ENCODE peak calls at places on chromosomes 16 and 17, in six cellular contexts. One of them, this sample, is unnamed.

GRCh38 chr16:57530531-57531252 is 5.7 kb downstream of the CCDC102A start:
- DNase-seq in right lobe of liver: peak; percentile 42
- DNase-seq in progenitor cell of endocrine pancreas: no peak
- DNase-seq in sigmoid colon: peak; percentile 62
- DNase-seq in GM12865: no peak
- DNase-seq in endothelial cell: no peak
- DNase-seq in this sample: no peak

GRCh38 chr17:82869536-82869935 is 29.7 kb upstream of the ZNF750 start:
- DNase-seq in right lobe of liver: no peak
- DNase-seq in progenitor cell of endocrine pancreas: no peak
- DNase-seq in sigmoid colon: no peak
- DNase-seq in GM12865: no peak
- DNase-seq in endothelial cell: no peak
- DNase-seq in this sample: no peak

GRCh38 chr17:81393684-81394376 is 1.4 kb upstream of the BAHCC1 start:
- DNase-seq in right lobe of liver: peak; percentile 100
- DNase-seq in progenitor cell of endocrine pancreas: peak; percentile 99
- DNase-seq in sigmoid colon: peak; percentile 100
- DNase-seq in GM12865: peak; percentile 91
- DNase-seq in endothelial cell: peak; percentile 100
- DNase-seq in this sample: peak; percentile 89

GRCh38 chr17:28684963-28685362 is 23.0 kb downstream of the SUPT6H start:
- DNase-seq in right lobe of liver: no peak
- DNase-seq in progenitor cell of endocrine pancreas: no peak
- DNase-seq in sigmoid colon: peak; percentile 79
- DNase-seq in GM12865: no peak
- DNase-seq in endothelial cell: no peak
- DNase-seq in this sample: no peak

GRCh38 chr17:42241871-42242270 is 34.3 kb downstream of the STAT5B start:
- DNase-seq in right lobe of liver: no peak
- DNase-seq in progenitor cell of endocrine pancreas: no peak
- DNase-seq in sigmoid colon: no peak
- DNase-seq in GM12865: no peak
- DNase-seq in endothelial cell: no peak
- DNase-seq in this sample: no peak

GRCh38 chr16:78094166-78094565 is 5.3 kb upstream of the WWOX start:
- DNase-seq in right lobe of liver: no peak
- DNase-seq in progenitor cell of endocrine pancreas: no peak
- DNase-seq in sigmoid colon: no peak
- DNase-seq in GM12865: no peak
- DNase-seq in endothelial cell: no peak
- DNase-seq in this sample: no peak

GRCh38 chr16:20901441-20902112 is 1.0 kb downstream of the LYRM1 start:
- DNase-seq in right lobe of liver: peak; percentile 69
- DNase-seq in progenitor cell of endocrine pancreas: peak; percentile 26
- DNase-seq in sigmoid colon: peak; percentile 84
- DNase-seq in GM12865: peak; percentile 76
- DNase-seq in endothelial cell: peak; percentile 39
- DNase-seq in this sample: peak; percentile 55

GRCh38 chr16:1333149-1333812 is at the start of gene BAIAP3:
- DNase-seq in right lobe of liver: no peak
- DNase-seq in progenitor cell of endocrine pancreas: no peak
- DNase-seq in sigmoid colon: no peak
- DNase-seq in GM12865: peak; percentile 52
- DNase-seq in endothelial cell: peak; percentile 74
- DNase-seq in this sample: peak; percentile 89

GRCh38 chr16:27174007-27174406 is 29.3 kb upstream of the KDM8 start:
- DNase-seq in right lobe of liver: no peak
- DNase-seq in progenitor cell of endocrine pancreas: no peak
- DNase-seq in sigmoid colon: no peak
- DNase-seq in GM12865: peak; percentile 41
- DNase-seq in endothelial cell: no peak
- DNase-seq in this sample: no peak

GRCh38 chr17:7374353-7374752 is 6.5 kb upstream of the TNK1 start:
- DNase-seq in right lobe of liver: no peak
- DNase-seq in progenitor cell of endocrine pancreas: no peak
- DNase-seq in sigmoid colon: no peak
- DNase-seq in GM12865: no peak
- DNase-seq in endothelial cell: no peak
- DNase-seq in this sample: no peak

GRCh38 chr17:29699283-29699682 is 76.6 kb upstream of the CORO6 start:
- DNase-seq in right lobe of liver: no peak
- DNase-seq in progenitor cell of endocrine pancreas: no peak
- DNase-seq in sigmoid colon: no peak
- DNase-seq in GM12865: no peak
- DNase-seq in endothelial cell: no peak
- DNase-seq in this sample: no peak

GRCh38 chr17:1201132-1201702 is 21.4 kb upstream of the ABR start:
- DNase-seq in right lobe of liver: no peak
- DNase-seq in progenitor cell of endocrine pancreas: no peak
- DNase-seq in sigmoid colon: no peak
- DNase-seq in GM12865: peak; percentile 80
- DNase-seq in endothelial cell: no peak
- DNase-seq in this sample: peak; percentile 64

GRCh38 chr16:75238132-75238852 is 13.1 kb downstream of the BCAR1 start:
- DNase-seq in right lobe of liver: no peak
- DNase-seq in progenitor cell of endocrine pancreas: no peak
- DNase-seq in sigmoid colon: peak; percentile 96
- DNase-seq in GM12865: no peak
- DNase-seq in endothelial cell: no peak
- DNase-seq in this sample: no peak

GRCh38 chr16:52265446-52265861 is 281.5 kb downstream of the TOX3 start:
- DNase-seq in right lobe of liver: no peak
- DNase-seq in progenitor cell of endocrine pancreas: no peak
- DNase-seq in sigmoid colon: no peak
- DNase-seq in GM12865: no peak
- DNase-seq in endothelial cell: no peak
- DNase-seq in this sample: no peak

GRCh38 chr17:8189041-8189710 is 804 bp downstream of the BORCS6 start:
- DNase-seq in right lobe of liver: peak; percentile 72
- DNase-seq in progenitor cell of endocrine pancreas: peak; percentile 24
- DNase-seq in sigmoid colon: no peak
- DNase-seq in GM12865: peak; percentile 35
- DNase-seq in endothelial cell: peak; percentile 23
- DNase-seq in this sample: no peak

GRCh38 chr17:41521574-41522261 is 3.0 kb upstream of the KRT15 start:
- DNase-seq in right lobe of liver: no peak
- DNase-seq in progenitor cell of endocrine pancreas: peak; percentile 55
- DNase-seq in sigmoid colon: no peak
- DNase-seq in GM12865: no peak
- DNase-seq in endothelial cell: no peak
- DNase-seq in this sample: no peak

DNA sequence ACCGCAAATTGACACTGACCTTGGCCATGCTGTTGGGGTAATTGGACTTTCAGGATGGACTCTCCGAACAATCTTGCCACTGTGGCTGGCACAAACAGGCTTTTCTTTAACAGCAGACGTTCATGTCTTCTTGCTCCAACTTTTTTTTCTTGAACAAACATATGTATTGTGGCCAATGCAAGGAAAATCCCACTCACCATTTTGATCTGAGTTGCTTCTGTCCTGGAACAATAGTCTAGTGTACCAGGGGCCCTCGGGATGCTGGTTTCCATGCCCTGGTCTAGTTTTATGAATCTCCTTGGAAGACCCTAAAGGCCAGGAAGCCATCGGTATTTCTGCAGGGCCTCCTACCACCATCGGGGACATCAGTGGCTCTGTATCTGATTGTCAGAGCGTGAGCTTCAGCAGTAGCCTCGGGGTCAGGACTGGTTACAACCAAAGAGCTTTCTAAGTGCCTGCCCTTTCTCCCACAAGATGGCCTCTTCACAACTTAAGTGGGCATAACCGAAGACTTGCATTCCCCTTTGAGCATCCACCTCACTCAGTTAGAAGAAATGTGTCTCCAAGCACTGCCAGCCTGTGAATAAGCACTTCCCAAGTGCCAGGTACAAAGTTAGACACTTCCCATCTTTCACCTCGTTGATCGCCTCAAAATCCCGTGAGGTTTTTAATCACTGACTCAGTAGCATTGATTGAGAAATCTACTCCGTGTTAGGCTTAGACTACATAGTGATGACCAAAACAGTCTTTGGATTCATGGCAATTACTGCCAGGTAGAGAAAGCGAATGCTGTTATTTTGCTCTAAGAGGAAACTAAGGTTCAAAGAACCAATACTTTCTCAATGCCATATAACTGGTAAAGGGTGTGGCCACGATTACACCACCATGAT is 87.0 kb upstream of the TBX2 start:
- DNase-seq in right lobe of liver: no peak
- DNase-seq in progenitor cell of endocrine pancreas: no peak
- DNase-seq in sigmoid colon: no peak
- DNase-seq in GM12865: no peak
- DNase-seq in endothelial cell: no peak
- DNase-seq in this sample: no peak
- TF ChIP-seq CTCF in right lobe of liver: no peak
- TF ChIP-seq CTCF in progenitor cell of endocrine pancreas: no peak
- TF ChIP-seq CTCF in sigmoid colon: no peak
- TF ChIP-seq CTCF in GM12865: no peak
- TF ChIP-seq CTCF in endothelial cell: no peak
- TF ChIP-seq CTCF in this sample: no peak

GRCh38 chr16:8741636-8742427 is 55.6 kb downstream of the TMEM186 start:
- DNase-seq in right lobe of liver: no peak
- DNase-seq in progenitor cell of endocrine pancreas: no peak
- DNase-seq in sigmoid colon: peak; percentile 20
- DNase-seq in GM12865: no peak
- DNase-seq in endothelial cell: no peak
- DNase-seq in this sample: no peak
- TF ChIP-seq CTCF in right lobe of liver: no peak
- TF ChIP-seq CTCF in progenitor cell of endocrine pancreas: no peak
- TF ChIP-seq CTCF in sigmoid colon: no peak
- TF ChIP-seq CTCF in GM12865: no peak
- TF ChIP-seq CTCF in endothelial cell: no peak
- TF ChIP-seq CTCF in this sample: no peak

DNA sequence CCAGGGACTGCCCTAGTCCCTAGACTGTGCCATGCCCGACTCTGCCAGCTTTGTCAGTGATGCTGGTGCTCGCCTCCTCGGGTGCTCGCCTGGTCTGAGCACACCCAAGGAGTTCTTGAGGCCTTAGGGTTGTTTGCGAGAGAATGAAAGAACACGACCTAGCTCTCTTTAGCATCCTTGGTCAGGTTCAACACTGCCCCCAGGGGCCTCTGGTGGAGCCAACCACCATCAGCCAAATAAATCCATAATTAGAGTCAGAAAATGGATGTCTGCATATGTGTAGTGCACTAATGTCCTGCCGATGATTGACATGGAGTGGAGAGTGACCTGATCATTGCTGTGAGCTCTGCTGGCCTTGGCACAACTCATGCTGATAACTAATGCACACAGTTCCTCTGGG is 8.2 kb upstream of the STH start:
- DNase-seq in right lobe of liver: no peak
- DNase-seq in progenitor cell of endocrine pancreas: no peak
- DNase-seq in sigmoid colon: no peak
- DNase-seq in GM12865: no peak
- DNase-seq in endothelial cell: no peak
- DNase-seq in this sample: no peak
- TF ChIP-seq CTCF in right lobe of liver: no peak
- TF ChIP-seq CTCF in progenitor cell of endocrine pancreas: peak; percentile 25
- TF ChIP-seq CTCF in sigmoid colon: no peak
- TF ChIP-seq CTCF in GM12865: no peak
- TF ChIP-seq CTCF in endothelial cell: no peak
- TF ChIP-seq CTCF in this sample: no peak

GRCh38 chr17:13475574-13476223 is 126.0 kb downstream of the HS3ST3A1 start:
- DNase-seq in right lobe of liver: no peak
- DNase-seq in progenitor cell of endocrine pancreas: no peak
- DNase-seq in sigmoid colon: no peak
- DNase-seq in GM12865: no peak
- DNase-seq in endothelial cell: no peak
- DNase-seq in this sample: no peak
- TF ChIP-seq CTCF in right lobe of liver: no peak
- TF ChIP-seq CTCF in progenitor cell of endocrine pancreas: no peak
- TF ChIP-seq CTCF in sigmoid colon: no peak
- TF ChIP-seq CTCF in GM12865: no peak
- TF ChIP-seq CTCF in endothelial cell: no peak
- TF ChIP-seq CTCF in this sample: no peak

GRCh38 chr16:30619643-30620042 is 9.5 kb upstream of the ZNF689 start:
- DNase-seq in right lobe of liver: no peak
- DNase-seq in progenitor cell of endocrine pancreas: no peak
- DNase-seq in sigmoid colon: no peak
- DNase-seq in GM12865: no peak
- DNase-seq in endothelial cell: no peak
- DNase-seq in this sample: no peak

GRCh38 chr16:30619207-30619606 is 9.0 kb upstream of the ZNF689 start:
- DNase-seq in right lobe of liver: peak; percentile 84
- DNase-seq in progenitor cell of endocrine pancreas: no peak
- DNase-seq in sigmoid colon: no peak
- DNase-seq in GM12865: no peak
- DNase-seq in endothelial cell: no peak
- DNase-seq in this sample: no peak

GRCh38 chr16:30609928-30610839 is at the start of gene ZNF689:
- DNase-seq in right lobe of liver: peak; percentile 96
- DNase-seq in progenitor cell of endocrine pancreas: peak; percentile 96
- DNase-seq in sigmoid colon: peak; percentile 98
- DNase-seq in GM12865: peak; percentile 99
- DNase-seq in endothelial cell: peak; percentile 93
- DNase-seq in this sample: peak; percentile 97

GRCh38 chr16:30615358-30616076 is 5.3 kb upstream of the ZNF689 start:
- DNase-seq in right lobe of liver: no peak
- DNase-seq in progenitor cell of endocrine pancreas: peak; percentile 36
- DNase-seq in sigmoid colon: no peak
- DNase-seq in GM12865: peak; percentile 80
- DNase-seq in endothelial cell: peak; percentile 76
- DNase-seq in this sample: peak; percentile 49
- TF ChIP-seq CTCF in right lobe of liver: peak; percentile 38
- TF ChIP-seq CTCF in progenitor cell of endocrine pancreas: peak; percentile 58
- TF ChIP-seq CTCF in sigmoid colon: no peak
- TF ChIP-seq CTCF in GM12865: peak; percentile 87
- TF ChIP-seq CTCF in endothelial cell: peak; percentile 76
- TF ChIP-seq CTCF in this sample: peak; percentile 56

GRCh38 chr16:70678121-70678897 is 7.5 kb downstream of the MTSS2 start:
- DNase-seq in right lobe of liver: peak; percentile 47
- DNase-seq in progenitor cell of endocrine pancreas: no peak
- DNase-seq in sigmoid colon: no peak
- DNase-seq in GM12865: no peak
- DNase-seq in endothelial cell: no peak
- DNase-seq in this sample: no peak

GRCh38 chr16:70678898-70679652 is 6.8 kb downstream of the MTSS2 start:
- DNase-seq in right lobe of liver: peak; percentile 29
- DNase-seq in progenitor cell of endocrine pancreas: no peak
- DNase-seq in sigmoid colon: no peak
- DNase-seq in GM12865: no peak
- DNase-seq in endothelial cell: no peak
- DNase-seq in this sample: no peak

GRCh38 chr16:70680495-70681381 is 5.1 kb downstream of the MTSS2 start:
- DNase-seq in right lobe of liver: peak; percentile 48
- DNase-seq in progenitor cell of endocrine pancreas: no peak
- DNase-seq in sigmoid colon: no peak
- DNase-seq in GM12865: no peak
- DNase-seq in endothelial cell: peak; percentile 45
- DNase-seq in this sample: no peak

GRCh38 chr16:70681382-70682238 is 4.2 kb downstream of the MTSS2 start:
- DNase-seq in right lobe of liver: peak; percentile 63
- DNase-seq in progenitor cell of endocrine pancreas: no peak
- DNase-seq in sigmoid colon: no peak
- DNase-seq in GM12865: no peak
- DNase-seq in endothelial cell: no peak
- DNase-seq in this sample: no peak

GRCh38 chr16:70679653-70680494 is 6.0 kb downstream of the MTSS2 start:
- DNase-seq in right lobe of liver: peak; percentile 46
- DNase-seq in progenitor cell of endocrine pancreas: no peak
- DNase-seq in sigmoid colon: no peak
- DNase-seq in GM12865: no peak
- DNase-seq in endothelial cell: peak; percentile 64
- DNase-seq in this sample: peak; percentile 74
- TF ChIP-seq CTCF in right lobe of liver: peak; percentile 19
- TF ChIP-seq CTCF in progenitor cell of endocrine pancreas: peak; percentile 58
- TF ChIP-seq CTCF in sigmoid colon: peak; percentile 78
- TF ChIP-seq CTCF in GM12865: peak; percentile 46
- TF ChIP-seq CTCF in endothelial cell: peak; percentile 81
- TF ChIP-seq CTCF in this sample: no peak

This sample was measured in GM20000.